ENCODE peak calls at places on chromosomes 12 and 14, in eight cellular contexts. V is OCI-LY7, X is stomach, I is HTR-8/SVneo, L is GM12865, W is HCT116, Z is neural crest cell, S is BJ. H is an unnamed sample.

GRCh38 chr12:1553987-1554982 is 40.1 kb downstream of the FBXL14 start:
- DNase-seq in V (peak), X (no peak), I (no peak), L (peak), W (no peak), Z (no peak), S (no peak), H (no peak)

GRCh38 chr12:131994589-131994988 is 44.8 kb downstream of the EP400 start:
- DNase-seq in V (no peak), X (no peak), I (no peak), L (peak), W (no peak), Z (no peak), S (no peak), H (no peak)

GRCh38 chr14:99419905-99420304 is 60.8 kb downstream of the SETD3 start:
- DNase-seq in V (no peak), X (no peak), I (no peak), L (no peak), W (no peak), Z (no peak), S (no peak), H (no peak)

GRCh38 chr12:22477894-22478287 is 66.5 kb downstream of the C2CD5 start:
- DNase-seq in V (no peak), X (no peak), I (no peak), L (peak), W (no peak), Z (no peak), S (no peak), H (no peak)

GRCh38 chr14:74395094-74395493 is 30.9 kb downstream of the SYNDIG1L start:
- DNase-seq in V (no peak), X (no peak), I (no peak), L (no peak), W (no peak), Z (no peak), S (no peak), H (no peak)

GRCh38 chr14:53004976-53005375 is 54.1 kb upstream of the FERMT2 start:
- DNase-seq in V (no peak), X (no peak), I (no peak), L (no peak), W (no peak), Z (no peak), S (no peak), H (no peak)

GRCh38 chr12:69633061-69633460 is 22.4 kb upstream of the LRRC10 start:
- DNase-seq in V (no peak), X (no peak), I (no peak), L (no peak), W (no peak), Z (no peak), S (no peak), H (no peak)

GRCh38 chr12:19744760-19745218 is 305.5 kb downstream of the AEBP2 start:
- DNase-seq in V (no peak), X (no peak), I (no peak), L (no peak), W (no peak), Z (no peak), S (no peak), H (no peak)

GRCh38 chr14:55721353-55721752 is 141.3 kb downstream of the KTN1 start:
- DNase-seq in V (no peak), X (no peak), I (peak), L (peak), W (peak), Z (no peak), S (peak), H (no peak)

GRCh38 chr12:105931104-105931503 is 207.7 kb downstream of the NUAK1 start:
- DNase-seq in V (no peak), X (no peak), I (no peak), L (no peak), W (no peak), Z (no peak), S (no peak), H (no peak)

GRCh38 chr14:65211341-65211987 is 109.1 kb upstream of the MAX start:
- DNase-seq in V (no peak), X (no peak), I (peak), L (no peak), W (no peak), Z (no peak), S (no peak), H (no peak)

GRCh38 chr12:111247083-111247783 is 121.7 kb downstream of the PHETA1 start:
- DNase-seq in V (no peak), X (no peak), I (no peak), L (no peak), W (no peak), Z (no peak), S (no peak), H (no peak)

GRCh38 chr14:90140956-90141316 is 79.1 kb downstream of the KCNK13 start:
- DNase-seq in V (no peak), X (no peak), I (peak), L (no peak), W (no peak), Z (no peak), S (no peak), H (no peak)

GRCh38 chr12:41645624-41646023 is 457.5 kb downstream of the PDZRN4 start:
- DNase-seq in V (no peak), X (no peak), I (no peak), L (no peak), W (no peak), Z (no peak), S (no peak), H (no peak)

GRCh38 chr14:28879571-28879970 is 113.0 kb downstream of the FOXG1 start:
- DNase-seq in V (no peak), X (no peak), I (no peak), L (no peak), W (no peak), Z (no peak), S (no peak), H (no peak)

GRCh38 chr12:52650520-52651081 is 1.4 kb downstream of the KRT2 start:
- DNase-seq in V (no peak), X (no peak), I (no peak), L (peak), W (no peak), Z (no peak), S (no peak), H (no peak)

GRCh38 chr12:5260086-5260485 is 171.8 kb upstream of the NTF3 start:
- DNase-seq in V (no peak), X (no peak), I (no peak), L (no peak), W (no peak), Z (no peak), S (no peak), H (no peak)

GRCh38 chr12:26726956-26727355 is 106.0 kb downstream of the ITPR2 start:
- DNase-seq in V (no peak), X (no peak), I (no peak), L (no peak), W (no peak), Z (no peak), S (no peak), H (no peak)

GRCh38 chr12:53222170-53223005 is 9.6 kb downstream of the RARG start:
- DNase-seq in V (no peak), X (no peak), I (no peak), L (no peak), W (no peak), Z (no peak), S (no peak), H (no peak)

GRCh38 chr12:3314306-3314663 is 176.7 kb upstream of the PRMT8 start:
- DNase-seq in V (no peak), X (no peak), I (no peak), L (no peak), W (no peak), Z (no peak), S (no peak), H (no peak)

GRCh38 chr12:28742791-28743190 is 406.3 kb upstream of the FAR2 start:
- DNase-seq in V (no peak), X (no peak), I (no peak), L (no peak), W (no peak), Z (no peak), S (no peak), H (no peak)

GRCh38 chr14:80584638-80585505 is 356.7 kb downstream of the CEP128 start:
- DNase-seq in V (no peak), X (no peak), I (no peak), L (no peak), W (peak), Z (no peak), S (no peak), H (no peak)

GRCh38 chr14:69887740-69888657 is 8.8 kb downstream of the SMOC1 start:
- DNase-seq in V (no peak), X (no peak), I (no peak), L (no peak), W (no peak), Z (no peak), S (no peak), H (no peak)

GRCh38 chr14:59252772-59253500 is 64.5 kb downstream of the DAAM1 start:
- DNase-seq in V (no peak), X (no peak), I (no peak), L (no peak), W (no peak), Z (no peak), S (no peak), H (no peak)

GRCh38 chr14:95045836-95046430 is 111.4 kb downstream of the DICER1 start:
- DNase-seq in V (no peak), X (peak), I (no peak), L (no peak), W (no peak), Z (no peak), S (no peak), H (no peak)

GRCh38 chr12:70733385-70733784 is 96.2 kb upstream of the PTPRB start:
- DNase-seq in V (peak), X (no peak), I (peak), L (peak), W (peak), Z (peak), S (no peak), H (peak)

GRCh38 chr12:71938728-71939385 is at the start of gene TPH2:
- DNase-seq in V (peak), X (peak), I (peak), L (peak), W (peak), Z (peak), S (no peak), H (peak)

GRCh38 chr12:20127401-20127800 is 240.9 kb upstream of the PDE3A start:
- DNase-seq in V (no peak), X (no peak), I (no peak), L (no peak), W (no peak), Z (no peak), S (no peak), H (no peak)

GRCh38 chr12:14272954-14273910 is 92.2 kb upstream of the ATF7IP start:
- DNase-seq in V (peak), X (no peak), I (no peak), L (peak), W (no peak), Z (no peak), S (no peak), H (no peak)

GRCh38 chr12:100382327-100382726 is 25.5 kb downstream of the SLC17A8 start:
- DNase-seq in V (no peak), X (no peak), I (no peak), L (no peak), W (no peak), Z (no peak), S (no peak), H (no peak)

GRCh38 chr12:114408881-114409795 is 3.2 kb upstream of the TBX5 start:
- DNase-seq in V (no peak), X (no peak), I (no peak), L (no peak), W (no peak), Z (no peak), S (no peak), H (no peak)

GRCh38 chr12:6383572-6384498 is at the start of gene LTBR:
- DNase-seq in V (no peak), X (peak), I (peak), L (peak), W (no peak), Z (no peak), S (peak), H (peak)

GRCh38 chr12:54378791-54379400 is 5.6 kb downstream of the ZNF385A start:
- DNase-seq in V (peak), X (peak), I (peak), L (no peak), W (no peak), Z (peak), S (no peak), H (peak)

GRCh38 chr12:126358806-126359205 is 1293.6 kb downstream of the AACS start:
- DNase-seq in V (no peak), X (no peak), I (no peak), L (no peak), W (no peak), Z (no peak), S (no peak), H (no peak)

H was measured in G401.